ENCODE peak calls at places on chromosomes 1 and 21, in six cellular contexts. G is cardiac muscle cell, V is aorta, Z is psoas muscle, S is OCI-LY7, K is BE2C. D is an unnamed sample.

GRCh38 chr21:37915941-37916794 is at the start of gene KCNJ6:
- DNase-seq in G (peak; percentile 50), V (peak; percentile 56), Z (no peak), S (no peak), K (peak; percentile 70), D (peak; percentile 63)

GRCh38 chr1:113608371-113608770 is 150.9 kb downstream of the PHTF1 start:
- DNase-seq in G (no peak), V (no peak), Z (no peak), S (no peak), K (no peak), D (no peak)

GRCh38 chr1:10853701-10854100 is 57.3 kb upstream of the CASZ1 start:
- DNase-seq in G (no peak), V (no peak), Z (no peak), S (no peak), K (no peak), D (no peak)

GRCh38 chr1:46341222-46342083 is 846 bp downstream of the NSUN4 start:
- DNase-seq in G (no peak), V (peak; percentile 56), Z (peak; percentile 52), S (no peak), K (no peak), D (peak; percentile 53)

GRCh38 chr21:23130308-23130707 is 2132.1 kb downstream of the NCAM2 start:
- DNase-seq in G (no peak), V (no peak), Z (no peak), S (no peak), K (no peak), D (no peak)

GRCh38 chr1:219676012-219676770 is 63.3 kb upstream of the ZC3H11B start:
- DNase-seq in G (peak; percentile 63), V (no peak), Z (no peak), S (no peak), K (no peak), D (no peak)

GRCh38 chr1:201397675-201398074 is 1.4 kb downstream of the LAD1 start:
- DNase-seq in G (no peak), V (no peak), Z (no peak), S (no peak), K (no peak), D (no peak)

GRCh38 chr1:25031966-25032667 is 102.0 kb upstream of the RUNX3 start:
- DNase-seq in G (peak; percentile 32), V (no peak), Z (no peak), S (peak; percentile 86), K (no peak), D (peak; percentile 83)

GRCh38 chr1:8965121-8965820 is 19.6 kb downstream of the CA6 start:
- DNase-seq in G (peak; percentile 40), V (no peak), Z (no peak), S (no peak), K (no peak), D (no peak)

GRCh38 chr21:29725025-29725736 is 214.6 kb downstream of the GRIK1 start:
- DNase-seq in G (no peak), V (no peak), Z (no peak), S (no peak), K (no peak), D (no peak)

GRCh38 chr21:30935121-30935888 is 53.9 kb upstream of the KRTAP11-1 start:
- DNase-seq in G (no peak), V (no peak), Z (no peak), S (no peak), K (no peak), D (no peak)

GRCh38 chr1:114559356-114559755 is 22.1 kb downstream of the BCAS2 start:
- DNase-seq in G (no peak), V (no peak), Z (no peak), S (no peak), K (no peak), D (no peak)

GRCh38 chr1:114126696-114127095 is 27.0 kb downstream of the SYT6 start:
- DNase-seq in G (no peak), V (peak; percentile 69), Z (no peak), S (no peak), K (no peak), D (peak; percentile 69)

GRCh38 chr1:37502104-37502503 is 12.5 kb downstream of the MEAF6 start:
- DNase-seq in G (no peak), V (no peak), Z (no peak), S (no peak), K (no peak), D (no peak)
- H3K36me3 ChIP-seq in G (peaks cover 20% of the 10 kb centered on the region), V (peaks cover 3% of the 10 kb centered on the region), Z (peaks cover 4% of the 10 kb centered on the region), S (peaks cover 87% of the 10 kb centered on the region), K (peaks cover 6% of the 10 kb centered on the region), D (peaks cover 92% of the 10 kb centered on the region)

DNA sequence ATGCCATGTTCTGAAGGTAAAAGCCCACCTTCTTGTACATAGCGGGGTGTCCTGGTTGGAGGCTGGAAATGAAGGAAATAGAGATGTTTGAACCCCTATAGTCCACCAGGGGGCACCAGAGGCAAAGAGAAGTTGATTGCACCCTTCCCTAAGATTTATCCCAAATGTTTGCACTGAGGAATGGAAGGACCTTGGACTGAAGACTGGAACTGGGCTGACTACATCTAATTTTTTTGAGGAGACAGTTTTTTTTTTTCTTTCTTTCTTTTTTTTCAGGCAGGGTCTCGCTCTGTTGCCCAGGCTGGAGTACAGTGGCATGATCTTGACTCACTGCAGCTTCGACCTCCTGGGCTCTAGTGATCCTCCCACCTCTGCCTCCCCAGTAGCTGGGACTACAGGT is 55.3 kb upstream of the EIF4G3 start:
- DNase-seq in G (peak; percentile 77), V (no peak), Z (no peak), S (peak; percentile 45), K (peak; percentile 25), D (no peak)
- H3K36me3 ChIP-seq in G (peaks cover 7% of the 10 kb centered on the region), V (no peaks in the 10 kb centered on the region), Z (no peaks in the 10 kb centered on the region), S (no peaks in the 10 kb centered on the region), K (peaks cover 11% of the 10 kb centered on the region), D (peaks cover 71% of the 10 kb centered on the region)

DNA sequence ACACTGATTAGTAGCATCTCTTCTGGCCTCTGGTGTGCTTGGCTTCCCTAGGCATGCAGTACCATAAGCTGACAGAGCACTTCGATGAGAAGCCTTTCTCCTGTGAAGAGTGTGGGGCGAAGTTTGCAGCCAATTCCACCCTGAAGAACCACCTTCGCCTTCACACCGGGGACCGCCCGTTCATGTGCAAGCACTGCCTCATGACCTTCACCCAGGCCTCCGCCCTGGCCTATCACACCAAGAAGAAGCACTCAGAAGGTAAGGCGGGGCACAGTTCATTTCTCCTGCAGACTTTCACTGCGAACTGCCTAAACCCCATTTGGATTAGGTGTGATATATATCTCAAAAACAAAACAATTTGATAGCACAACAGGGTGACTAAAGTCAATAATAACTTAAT is 50.4 kb upstream of the EPHA8 start:
- DNase-seq in G (no peak), V (no peak), Z (no peak), S (no peak), K (no peak), D (no peak)
- H3K36me3 ChIP-seq in G (peaks cover 38% of the 10 kb centered on the region), V (peaks cover 5% of the 10 kb centered on the region), Z (peaks cover 20% of the 10 kb centered on the region), S (peaks cover 92% of the 10 kb centered on the region), K (peaks cover 34% of the 10 kb centered on the region), D (peaks cover 100% of the 10 kb centered on the region)

GRCh38 chr1:160093624-160094290 is 4.7 kb downstream of the IGSF8 start:
- DNase-seq in G (no peak), V (no peak), Z (no peak), S (no peak), K (no peak), D (no peak)
- H3K36me3 ChIP-seq in G (no peaks in the 10 kb centered on the region), V (no peaks in the 10 kb centered on the region), Z (no peaks in the 10 kb centered on the region), S (peaks cover 23% of the 10 kb centered on the region), K (no peaks in the 10 kb centered on the region), D (peaks cover 56% of the 10 kb centered on the region)